ENCODE peak calls at places on chromosomes 13 and 19, in nine cellular contexts. K is HCT116; M is tibial nerve; H is stimulated activated CD8-positive, alpha-beta memory T cell treated with anti-CD3 and anti-CD28 coated beads, Interleukin-7, amount 100 ng/mL, for 4 hours; G is PC-3; Y is A549; E is Right ventricle myocardium superior; S is activated CD4-positive, CD25-positive, alpha-beta regulatory T cell treated with anti-CD3 and anti-CD28 coated beads, Interleukin-2, amount 50 U/mL, for 72 hours; R is activated CD8-positive, alpha-beta T cell treated with anti-CD3 and anti-CD28 coated beads for 36 hours. W is an unnamed sample.

GRCh38 chr19:18520848-18521691 is 800 bp downstream of the ELL start:
- DNase-seq in K (no peak), G (no peak), E (no peak), Y (no peak), R (peak), M (no peak), S (peak), H (no peak), W (no peak)

GRCh38 chr13:38135590-38135989 is 214.1 kb upstream of the UFM1 start:
- DNase-seq in R (no peak), M (no peak), K (no peak), Y (no peak), E (no peak), S (no peak), G (peak), H (no peak), W (no peak)

GRCh38 chr19:29018542-29018941 is 194.4 kb downstream of the UQCRFS1 start:
- DNase-seq in E (no peak), R (no peak), K (no peak), G (no peak), H (no peak), S (no peak), M (no peak), Y (no peak), W (no peak)

GRCh38 chr13:59806801-59807200 is 356.9 kb downstream of the DIAPH3 start:
- DNase-seq in S (no peak), Y (no peak), E (no peak), R (no peak), K (no peak), M (no peak), G (no peak), H (no peak), W (no peak)

GRCh38 chr19:51711702-51712101 is 12.1 kb downstream of the HAS1 start:
- DNase-seq in R (no peak), S (no peak), M (no peak), E (no peak), K (no peak), G (no peak), H (no peak), Y (no peak), W (no peak)

GRCh38 chr19:51821921-51822716 is 27.2 kb downstream of the FPR3 start:
- DNase-seq in M (no peak), E (no peak), S (no peak), Y (no peak), H (no peak), R (no peak), G (peak), K (no peak), W (no peak)

GRCh38 chr19:48950159-48950558 is 4.5 kb upstream of the BAX start:
- DNase-seq in H (no peak), E (no peak), S (no peak), K (no peak), R (no peak), G (no peak), Y (no peak), M (no peak), W (no peak)

GRCh38 chr13:75423383-75423782 is 58.6 kb downstream of the TBC1D4 start:
- DNase-seq in S (no peak), G (no peak), E (no peak), H (no peak), Y (no peak), K (no peak), M (no peak), R (no peak), W (no peak)

GRCh38 chr13:97344250-97345175 is 89.5 kb upstream of the RAP2A start:
- DNase-seq in G (peak), M (peak), H (no peak), S (no peak), E (peak), R (peak), Y (no peak), K (peak), W (no peak)

W was measured in GM12891.